ENCODE peak calls at places on chromosome 9, in five cellular contexts. R is T-helper 9 cell, H is RCC 7860, V is cardiac muscle cell, N is dorsolateral prefrontal cortex. J is an unnamed sample.

GRCh38 chr9:5499157-5499556 is 11.2 kb upstream of the PDCD1LG2 start:
- DNase-seq in R (no peak), H (no peak), V (no peak), N (no peak), J (no peak)

GRCh38 chr9:211557-211956 is 3.1 kb upstream of the DOCK8 start:
- DNase-seq in R (no peak), H (no peak), V (peak; percentile 74), N (no peak), J (no peak)

GRCh38 chr9:13295556-13295955 is 16.1 kb upstream of the MPDZ start:
- DNase-seq in R (no peak), H (no peak), V (no peak), N (no peak), J (no peak)

GRCh38 chr9:110076894-110077725 is 130.8 kb downstream of the C9orf152 start:
- DNase-seq in R (no peak), H (peak; percentile 91), V (peak; percentile 63), N (no peak), J (no peak)

GRCh38 chr9:29697011-29697410 is 2123.7 kb upstream of the C9orf72 start:
- DNase-seq in R (no peak), H (peak; percentile 46), V (no peak), N (no peak), J (no peak)

GRCh38 chr9:71121275-71122168 is at the start of gene TRPM3:
- DNase-seq in R (no peak), H (no peak), V (no peak), N (no peak), J (no peak)

GRCh38 chr9:13707635-13708410 is 428.3 kb upstream of the MPDZ start:
- DNase-seq in R (no peak), H (no peak), V (peak; percentile 92), N (no peak), J (no peak)

GRCh38 chr9:109599131-109599530 is 101.0 kb upstream of the PTPN3 start:
- DNase-seq in R (no peak), H (no peak), V (no peak), N (no peak), J (no peak)

GRCh38 chr9:28445211-28445610 is 871.9 kb upstream of the C9orf72 start:
- DNase-seq in R (no peak), H (no peak), V (no peak), N (no peak), J (no peak)

GRCh38 chr9:122446819-122447484 is 30.8 kb downstream of the OR1J1 start:
- DNase-seq in R (no peak), H (no peak), V (peak; percentile 95), N (no peak), J (no peak)

GRCh38 chr9:137676998-137677397 is 58.2 kb downstream of the EHMT1 start:
- DNase-seq in R (no peak), H (no peak), V (no peak), N (no peak), J (no peak)

GRCh38 chr9:95580812-95581761 is 64.3 kb upstream of the PTCH1 start:
- DNase-seq in R (no peak), H (no peak), V (no peak), N (no peak), J (no peak)

GRCh38 chr9:111356567-111357244 is 26.7 kb upstream of the OR2K2 start:
- DNase-seq in R (no peak), H (peak; percentile 86), V (peak; percentile 88), N (no peak), J (no peak)

GRCh38 chr9:110476251-110476650 is 103.3 kb downstream of the SVEP1 start:
- DNase-seq in R (no peak), H (no peak), V (no peak), N (no peak), J (no peak)

GRCh38 chr9:136079211-136079915 is 15.7 kb downstream of the NACC2 start:
- DNase-seq in R (no peak), H (no peak), V (no peak), N (no peak), J (no peak)

GRCh38 chr9:128266868-128267590 is 8.8 kb downstream of the GOLGA2 start:
- DNase-seq in R (no peak), H (no peak), V (no peak), N (no peak), J (no peak)

GRCh38 chr9:131001990-131002389 is 7.0 kb upstream of the LAMC3 start:
- DNase-seq in R (no peak), H (no peak), V (no peak), N (no peak), J (no peak)

GRCh38 chr9:93640027-93640426 is 63.6 kb downstream of the PHF2 start:
- DNase-seq in R (no peak), H (no peak), V (no peak), N (no peak), J (no peak)

GRCh38 chr9:89759563-89759962 is 154.8 kb downstream of the GADD45G start:
- DNase-seq in R (no peak), H (no peak), V (no peak), N (no peak), J (no peak)

GRCh38 chr9:104842698-104843097 is 78.8 kb downstream of the NIPSNAP3B start:
- DNase-seq in R (no peak), H (no peak), V (no peak), N (no peak), J (no peak)

GRCh38 chr9:636931-637591 is 204.4 kb upstream of the DMRT1 start:
- DNase-seq in R (no peak), H (no peak), V (no peak), N (no peak), J (no peak)

J was measured in heart left ventricle.